ENCODE peak calls at places on chromosomes 13 and 19, in five cellular contexts. G, R, W, C and S are unnamed samples.
A peak's percentile ranks its signal among the peaks of the same experiment; 100 is the strongest.

GRCh38 chr13:75507027-75508001 is 25.3 kb upstream of the TBC1D4 start:
- DNase-seq in G (no peak), R (no peak), W (no peak), C (no peak), S (peak; percentile 20)

GRCh38 chr13:98697833-98698232 is 54.6 kb downstream of the SLC15A1 start:
- DNase-seq in G (no peak), R (no peak), W (no peak), C (no peak), S (no peak)

GRCh38 chr13:24183741-24184182 is 23.2 kb downstream of the SPATA13 start:
- DNase-seq in G (no peak), R (no peak), W (no peak), C (no peak), S (no peak)

GRCh38 chr13:20544186-20544914 is 18.7 kb upstream of the CRYL1 start:
- DNase-seq in G (no peak), R (no peak), W (no peak), C (no peak), S (no peak)

GRCh38 chr19:34224996-34225658 is 29.2 kb upstream of the GARRE1 start:
- DNase-seq in G (peak; percentile 61), R (peak; percentile 17), W (no peak), C (no peak), S (no peak)

GRCh38 chr13:23963184-23963931 is 66.1 kb upstream of the C1QTNF9B start:
- DNase-seq in G (no peak), R (no peak), W (no peak), C (no peak), S (no peak)

GRCh38 chr13:67351114-67351513 is 121.0 kb upstream of the PCDH9 start:
- DNase-seq in G (no peak), R (no peak), W (no peak), C (no peak), S (no peak)

GRCh38 chr13:109214393-109214792 is 572.0 kb downstream of the IRS2 start:
- DNase-seq in G (no peak), R (no peak), W (no peak), C (no peak), S (no peak)

GRCh38 chr13:86725105-86725504 is 925.9 kb upstream of the SLITRK6 start:
- DNase-seq in G (no peak), R (no peak), W (no peak), C (no peak), S (no peak)

GRCh38 chr19:12946092-12946845 is 607 bp downstream of the RAD23A start:
- DNase-seq in G (peak; percentile 88), R (peak; percentile 83), W (no peak), C (peak; percentile 72), S (peak; percentile 95)

GRCh38 chr13:101331731-101332130 is 84.6 kb downstream of the NALCN start:
- DNase-seq in G (no peak), R (no peak), W (no peak), C (no peak), S (no peak)

GRCh38 chr19:19632661-19633060 is 4.6 kb upstream of the LPAR2 start:
- DNase-seq in G (no peak), R (no peak), W (no peak), C (no peak), S (no peak)

GRCh38 chr13:27007166-27007565 is 164.4 kb downstream of the USP12 start:
- DNase-seq in G (no peak), R (no peak), W (no peak), C (no peak), S (no peak)
- H3K4me3 ChIP-seq in G (peak overlapping the region; percentile 30), R (no peak overlapping the region), W (peak overlapping the region; percentile 41), C (no peak overlapping the region), S (no peak overlapping the region)

DNA sequence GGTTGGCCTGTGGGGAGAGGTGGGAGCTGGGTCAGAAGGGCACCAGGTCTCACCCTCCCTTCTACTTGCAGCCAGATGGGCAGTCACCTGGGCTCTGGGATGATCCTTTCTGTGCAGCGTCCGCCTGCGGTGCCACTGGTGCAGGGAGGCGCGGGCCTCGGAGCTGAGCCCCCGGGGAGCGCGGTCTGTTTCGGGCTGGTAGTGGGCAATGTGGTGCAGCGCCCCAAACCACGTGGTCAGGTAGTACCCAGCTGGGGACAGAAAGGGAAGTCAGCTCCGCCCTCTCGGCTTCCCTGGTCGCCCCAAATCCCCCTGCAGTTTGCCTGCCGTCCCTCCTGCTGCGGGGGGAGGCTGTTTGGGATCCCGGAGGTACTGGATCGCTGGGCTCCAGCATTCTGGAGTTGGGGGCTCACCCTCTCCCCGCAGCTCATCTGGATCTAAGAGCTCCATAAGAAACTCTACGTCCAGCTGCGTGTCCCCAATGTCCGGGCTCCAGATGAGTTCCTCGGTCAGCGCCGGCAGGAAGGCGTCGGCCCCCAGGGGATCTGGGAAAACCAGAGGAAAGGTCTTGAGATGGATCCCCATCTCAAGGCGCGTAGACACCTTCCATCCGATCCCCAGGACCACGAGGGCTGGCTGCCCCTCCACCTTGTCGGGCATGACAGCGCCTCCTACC is 8.8 kb downstream of the RINL start:
- DNase-seq in G (no peak), R (no peak), W (no peak), C (no peak), S (no peak)
- H3K4me3 ChIP-seq in G (peak overlapping the region; percentile 43), R (peak overlapping the region; percentile 52), W (peak overlapping the region; percentile 55), C (peak overlapping the region; percentile 43), S (peak overlapping the region; percentile 53)

DNA sequence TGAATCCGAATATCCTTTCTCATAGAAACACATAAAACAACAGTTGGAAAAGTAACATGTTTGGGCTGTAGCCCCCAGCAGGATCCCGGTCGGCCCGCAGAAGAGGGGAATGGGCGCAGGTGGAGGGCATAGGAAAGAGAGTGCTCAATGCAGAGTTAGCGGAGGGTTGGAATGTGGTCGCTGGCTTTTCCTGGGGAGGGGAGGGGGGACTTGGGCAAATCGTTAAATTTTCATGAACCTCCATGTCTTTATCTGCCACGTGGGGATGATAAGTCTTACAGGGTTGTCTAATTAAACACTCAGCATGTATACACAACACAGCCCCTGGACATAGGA is 425 bp upstream of the SLC46A3 start:
- DNase-seq in G (no peak), R (no peak), W (no peak), C (no peak), S (no peak)
- H3K4me3 ChIP-seq in G (peak overlapping the region; percentile 75), R (peak overlapping the region; percentile 84), W (peak overlapping the region; percentile 85), C (peak overlapping the region; percentile 79), S (peak overlapping the region; percentile 56)

GRCh38 chr19:52923782-52924593 is 760 bp upstream of the ZNF888 start:
- DNase-seq in G (no peak), R (peak; percentile 6), W (no peak), C (peak; percentile 52), S (peak; percentile 19)
- H3K4me3 ChIP-seq in G (peak overlapping the region; percentile 83), R (peak overlapping the region; percentile 66), W (peak overlapping the region; percentile 66), C (peak overlapping the region; percentile 78), S (peak overlapping the region; percentile 68)